ENCODE peak calls at places on chromosomes 12 and 14, in four cellular contexts. W is mucosa of descending colon, P is T-helper 2 cell, E is NCI-H146. R is an unnamed sample.

GRCh38 chr14:20302042-20302761 is 3.5 kb downstream of the TTC5 start:
- DNase-seq in P (no peak), E (no peak), W (no peak), R (no peak)

GRCh38 chr12:121711925-121712461 is 559 bp upstream of the TMEM120B start:
- DNase-seq in W (peak), E (peak), P (no peak), R (peak)

GRCh38 chr14:95048771-95049312 is 108.5 kb downstream of the DICER1 start:
- DNase-seq in P (no peak), W (no peak), E (no peak), R (no peak)

GRCh38 chr14:91599966-91600365 is 89.9 kb upstream of the PPP4R3A start:
- DNase-seq in E (no peak), P (no peak), W (no peak), R (no peak)

GRCh38 chr14:80606347-80606772 is 335.2 kb downstream of the CEP128 start:
- DNase-seq in W (no peak), E (no peak), P (no peak), R (no peak)

GRCh38 chr12:3658327-3659163 is 94.4 kb downstream of the CRACR2A start:
- DNase-seq in P (no peak), E (peak), W (peak), R (no peak)

GRCh38 chr12:68358532-68359485 is 26.6 kb upstream of the MDM1 start:
- DNase-seq in P (no peak), W (peak), E (peak), R (no peak)

GRCh38 chr12:50059440-50060119 is 2.2 kb downstream of the ASIC1 start:
- DNase-seq in P (no peak), W (no peak), E (no peak), R (no peak)

GRCh38 chr12:122111070-122111750 is 32.7 kb downstream of the MLXIP start:
- DNase-seq in E (peak), P (no peak), W (peak), R (no peak)

GRCh38 chr12:53849113-53849512 is 89.5 kb upstream of the HOXC13 start:
- DNase-seq in E (no peak), W (no peak), P (no peak), R (no peak)